ENCODE peak calls at places on chromosomes 13 and 19, in six cellular contexts. R is H9, L is IMR-90, S is neuronal stem cell, C is fibroblast of lung, H is mesenchymal stem cell. E is an unnamed sample.

GRCh38 chr19:6103217-6103644 is 7.1 kb downstream of the RFX2 start:
- DNase-seq in R (no peak), L (peak), S (no peak), C (peak), H (peak), E (peak)

GRCh38 chr19:42433503-42434260 is 6.5 kb upstream of the LIPE start:
- DNase-seq in R (peak), L (peak), S (peak), C (peak), H (peak), E (peak)

GRCh38 chr13:23966691-23967615 is 69.7 kb upstream of the C1QTNF9B start:
- DNase-seq in R (no peak), L (peak), S (no peak), C (peak), H (peak), E (no peak)

GRCh38 chr19:8684001-8684902 is 14.3 kb downstream of the ACTL9 start:
- DNase-seq in R (no peak), L (no peak), S (no peak), C (no peak), H (no peak), E (no peak)

GRCh38 chr13:90455861-90456260 is 891.6 kb upstream of the MIR17HG start:
- DNase-seq in R (no peak), L (no peak), S (no peak), C (peak), H (no peak), E (no peak)

GRCh38 chr19:17865364-17866311 is 5.9 kb downstream of the RPL18A start:
- DNase-seq in R (no peak), L (no peak), S (no peak), C (no peak), H (no peak), E (peak)

GRCh38 chr19:16371540-16371986 is 46.9 kb downstream of the KLF2 start:
- DNase-seq in R (no peak), L (no peak), S (no peak), C (no peak), H (no peak), E (no peak)

GRCh38 chr13:51819544-51819943 is 15.6 kb upstream of the DHRS12 start:
- DNase-seq in R (no peak), L (no peak), S (no peak), C (no peak), H (no peak), E (no peak)

GRCh38 chr13:32445461-32445860 is 17.5 kb upstream of the N4BP2L1 start:
- DNase-seq in R (no peak), L (no peak), S (no peak), C (no peak), H (no peak), E (no peak)

GRCh38 chr13:102726430-102726829 is 31.6 kb upstream of the METTL21C start:
- DNase-seq in R (no peak), L (no peak), S (no peak), C (no peak), H (no peak), E (no peak)

GRCh38 chr13:99378985-99379734 is 72.0 kb upstream of the GPR183 start:
- DNase-seq in R (peak), L (peak), S (no peak), C (no peak), H (no peak), E (no peak)

GRCh38 chr13:36341718-36342117 is 4.5 kb downstream of the SPART start:
- DNase-seq in R (no peak), L (peak), S (no peak), C (peak), H (peak), E (peak)

GRCh38 chr13:71864981-71865857 is 1.8 kb downstream of the DACH1 start:
- DNase-seq in R (peak), L (no peak), S (no peak), C (peak), H (peak), E (no peak)

GRCh38 chr19:13839938-13840750 is 36.8 kb upstream of the NANOS3 start:
- DNase-seq in R (peak), L (peak), S (no peak), C (no peak), H (peak), E (peak)

GRCh38 chr19:18894254-18895037 is 1.5 kb downstream of the CERS1 start:
- DNase-seq in R (peak), L (peak), S (peak), C (peak), H (no peak), E (peak)

GRCh38 chr19:44093931-44094765 is at the start of gene ZNF224:
- DNase-seq in R (peak), L (peak), S (peak), C (peak), H (peak), E (peak)

GRCh38 chr13:28794370-28794769 is 25.8 kb upstream of the MTUS2 start:
- DNase-seq in R (no peak), L (no peak), S (no peak), C (no peak), H (no peak), E (no peak)

GRCh38 chr19:41261474-41262190 is 2.5 kb upstream of the HNRNPUL1 start:
- DNase-seq in R (no peak), L (no peak), S (no peak), C (no peak), H (no peak), E (no peak)

GRCh38 chr13:100855151-100855550 is 180.6 kb upstream of the TMTC4 start:
- DNase-seq in R (no peak), L (no peak), S (no peak), C (no peak), H (no peak), E (no peak)

GRCh38 chr13:64871742-64872141 is 2358.4 kb downstream of the PCDH9 start:
- DNase-seq in R (no peak), L (no peak), S (no peak), C (no peak), H (no peak), E (no peak)

GRCh38 chr19:54105796-54106195 is 3.1 kb downstream of the NDUFA3 start:
- DNase-seq in R (no peak), L (no peak), S (no peak), C (no peak), H (no peak), E (no peak)

GRCh38 chr13:87122551-87122950 is 548.6 kb upstream of the SLITRK5 start:
- DNase-seq in R (no peak), L (peak), S (no peak), C (no peak), H (peak), E (peak)

GRCh38 chr13:98508280-98509074 is 68.4 kb downstream of the STK24 start:
- DNase-seq in R (no peak), L (peak), S (no peak), C (peak), H (peak), E (peak)

GRCh38 chr13:49629947-49630346 is 1.6 kb downstream of the ARL11 start:
- DNase-seq in R (no peak), L (peak), S (no peak), C (no peak), H (peak), E (no peak)
- H3K9ac ChIP-seq in R (no peak), L (no peak), S (no peak), C (no peak), H (no peak), E (no peak)

DNA sequence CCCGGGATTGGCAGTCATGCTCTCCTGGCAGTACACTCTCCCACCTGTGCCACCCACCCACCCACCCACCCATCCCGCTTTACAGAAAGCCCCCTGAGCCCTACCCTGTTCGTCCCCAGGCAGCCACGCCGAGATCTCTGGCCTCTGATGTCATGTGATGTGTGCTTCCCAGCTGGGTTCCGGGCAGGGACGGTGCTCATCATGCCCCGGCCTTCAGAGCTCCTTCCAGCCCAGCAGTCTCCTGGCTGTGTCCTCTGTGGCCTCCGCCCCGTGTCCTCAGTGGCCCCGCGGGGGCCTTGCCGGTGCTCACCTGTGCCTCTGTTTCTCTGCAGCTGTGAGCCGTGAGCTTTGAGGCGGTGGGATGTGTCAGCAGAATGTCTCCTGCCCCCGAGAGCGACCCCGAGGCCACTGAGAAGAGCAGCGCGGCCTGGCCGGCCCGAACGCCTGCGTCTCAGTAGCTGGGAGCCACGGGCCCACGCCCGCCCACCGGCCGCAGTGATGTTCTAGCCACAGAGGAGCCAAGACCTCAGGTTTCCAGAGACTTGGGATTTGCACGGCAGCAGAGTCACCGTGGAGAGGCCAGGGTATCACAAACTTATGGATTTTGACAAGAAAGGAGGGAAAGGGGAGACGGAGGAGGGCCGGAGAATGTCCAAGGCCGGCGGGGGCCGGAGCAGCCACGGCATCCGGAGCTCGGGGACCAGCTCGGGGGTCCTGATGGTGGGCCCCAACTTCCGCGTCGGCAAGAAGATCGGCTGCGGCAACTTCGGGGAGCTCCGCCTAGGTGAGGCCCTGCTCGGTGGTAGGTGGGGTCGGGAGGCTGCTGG is 28.4 kb downstream of the CSNK1G2 start:
- DNase-seq in R (no peak), L (no peak), S (no peak), C (no peak), H (no peak), E (no peak)
- H3K4me2 ChIP-seq in R (no peak), L (no peak), S (no peak), C (no peak), H (no peak), E (no peak)

GRCh38 chr19:34666200-34666957 is 10.6 kb downstream of the SCGB2B2 start:
- DNase-seq in R (no peak), L (no peak), S (no peak), C (no peak), H (no peak), E (no peak)
- H3K9ac ChIP-seq in R (no peak), L (no peak), S (no peak), C (no peak), H (no peak), E (no peak)

DNA sequence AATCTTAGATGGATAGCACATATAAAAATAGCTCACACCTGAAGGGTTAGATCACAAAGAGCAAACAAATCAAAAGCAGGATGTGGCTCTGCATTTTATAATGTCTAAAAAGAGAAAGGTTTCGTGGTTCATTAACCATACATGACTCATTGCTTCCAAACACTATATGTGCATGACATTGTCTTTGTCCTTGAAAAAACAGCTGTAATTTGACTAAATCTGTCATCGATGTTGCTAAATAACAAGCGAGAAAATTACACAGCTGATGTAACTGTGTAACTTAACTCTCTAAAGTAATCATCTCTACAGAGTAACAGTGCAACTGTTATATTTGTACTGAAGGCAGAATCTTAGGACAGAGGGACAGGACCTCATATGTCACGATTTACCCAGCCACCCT is 383.1 kb upstream of the GPC6 start:
- DNase-seq in R (no peak), L (peak), S (no peak), C (peak), H (peak), E (peak)
- H3K4me2 ChIP-seq in R (no peak), L (peak), S (no peak), C (no peak), H (no peak), E (no peak)

DNA sequence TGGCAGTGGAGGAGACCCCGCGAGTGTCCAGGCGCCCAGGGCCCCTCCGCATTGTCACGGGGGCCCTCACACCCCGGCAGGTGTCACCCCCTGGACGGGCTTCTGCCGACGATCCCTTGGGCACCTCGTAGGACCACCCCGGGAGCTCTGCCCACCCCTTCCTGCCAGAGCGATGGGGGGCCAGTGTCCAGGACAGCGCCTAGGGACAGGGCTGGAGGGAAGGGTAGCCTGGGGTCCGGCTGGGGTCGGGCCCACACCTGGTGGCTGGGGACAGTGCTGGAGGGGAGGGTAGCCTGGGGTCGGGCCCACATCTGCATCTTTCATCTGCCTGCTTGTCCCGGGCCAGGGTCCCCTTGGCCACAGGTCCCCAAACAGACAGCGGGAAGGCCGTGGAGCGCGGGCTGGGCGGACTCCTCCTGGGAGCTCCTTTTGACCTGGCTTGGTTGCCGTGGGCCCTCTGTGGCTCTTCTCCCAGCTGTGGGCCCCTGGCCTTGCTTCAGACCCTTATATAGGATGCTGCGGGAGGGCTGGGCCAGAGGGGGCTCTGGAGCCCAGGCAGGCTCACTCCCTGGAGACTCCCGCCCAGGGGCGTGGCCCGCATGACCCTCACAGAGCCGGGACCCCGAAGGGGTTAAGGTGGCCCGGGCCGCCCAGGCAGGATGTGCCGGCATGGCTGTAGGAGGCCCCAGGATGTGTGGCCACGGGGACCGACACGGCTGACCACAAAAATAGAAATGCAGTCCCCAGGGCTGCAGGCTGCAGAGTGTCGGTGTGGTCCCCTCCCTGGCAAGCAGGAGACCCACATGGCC is 74.1 kb upstream of the MCF2L start:
- DNase-seq in R (peak), L (no peak), S (peak), C (no peak), H (no peak), E (no peak)
- H3K9ac ChIP-seq in R (no peak), L (no peak), S (peak), C (no peak), H (no peak), E (no peak)